ENCODE peak calls at places on chromosome 18, in five cellular contexts. V is K562, D is HepG2, X is endothelial cell of umbilical vein, Q is GM12878. E is an unnamed sample.

GRCh38 chr18:3493501-3494244 is 43.7 kb downstream of the TGIF1 start:
- DNase-seq in X (no peak), V (no peak), D (no peak), Q (no peak), E (no peak)

GRCh38 chr18:49020621-49021021 is 69.9 kb upstream of the SMAD7 start:
- DNase-seq in D (no peak), Q (no peak), X (no peak), V (no peak), E (no peak)

GRCh38 chr18:24176727-24177416 is 38.0 kb downstream of the CABYR start:
- DNase-seq in D (peak; percentile 37), V (peak; percentile 58), Q (peak; percentile 61), X (peak; percentile 43), E (peak; percentile 12)

GRCh38 chr18:46152436-46152807 is 48.2 kb downstream of the HAUS1 start:
- DNase-seq in D (no peak), X (no peak), Q (no peak), V (no peak), E (no peak)

GRCh38 chr18:26812462-26812861 is 53.0 kb downstream of the AQP4 start:
- DNase-seq in V (no peak), D (no peak), X (no peak), Q (no peak), E (no peak)

GRCh38 chr18:67938691-67939090 is 422.2 kb upstream of the DSEL start:
- DNase-seq in X (no peak), Q (no peak), V (no peak), D (no peak), E (no peak)

GRCh38 chr18:4096501-4096900 is 358.6 kb downstream of the DLGAP1 start:
- DNase-seq in D (no peak), X (no peak), V (no peak), Q (no peak), E (no peak)

GRCh38 chr18:47724186-47724975 is 206.1 kb downstream of the SMAD2 start:
- DNase-seq in X (no peak), D (no peak), V (no peak), Q (no peak), E (no peak)

GRCh38 chr18:72652990-72653593 is 109.0 kb upstream of the CBLN2 start:
- DNase-seq in V (peak; percentile 7), X (peak; percentile 26), D (peak; percentile 48), Q (no peak), E (peak; percentile 28)

GRCh38 chr18:950882-951539 is 46.3 kb downstream of the ADCYAP1 start:
- DNase-seq in X (no peak), V (no peak), Q (no peak), D (no peak), E (no peak)

GRCh38 chr18:28713026-28713425 is 536.1 kb upstream of the CDH2 start:
- DNase-seq in D (no peak), Q (no peak), V (no peak), X (no peak), E (no peak)

GRCh38 chr18:40413160-40413559 is 1541.9 kb upstream of the PIK3C3 start:
- DNase-seq in X (peak; percentile 69), Q (no peak), V (no peak), D (peak; percentile 2), E (no peak)

GRCh38 chr18:2146754-2147153 is 424.6 kb downstream of the METTL4 start:
- DNase-seq in D (no peak), X (no peak), V (no peak), Q (no peak), E (no peak)

GRCh38 chr18:3279201-3280185 is 17.6 kb downstream of the MYL12B start:
- DNase-seq in Q (no peak), D (no peak), V (no peak), X (peak; percentile 14), E (no peak)

GRCh38 chr18:68342039-68342659 is 372.8 kb downstream of the TMX3 start:
- DNase-seq in Q (no peak), D (no peak), V (no peak), X (no peak), E (no peak)

GRCh38 chr18:49745051-49746014 is 68.0 kb downstream of the ACAA2 start:
- DNase-seq in Q (no peak), D (no peak), X (no peak), V (no peak), E (no peak)

GRCh38 chr18:378039-378438 is 110.2 kb upstream of the THOC1 start:
- DNase-seq in V (no peak), D (no peak), Q (no peak), X (peak; percentile 24), E (no peak)

GRCh38 chr18:3368193-3368592 is 81.8 kb upstream of the TGIF1 start:
- DNase-seq in V (no peak), D (no peak), X (no peak), Q (no peak), E (no peak)

GRCh38 chr18:40159141-40160017 is 1795.7 kb upstream of the PIK3C3 start:
- DNase-seq in Q (peak; percentile 1), V (no peak), X (peak; percentile 63), D (peak; percentile 35), E (peak; percentile 10)

GRCh38 chr18:32258558-32259204 is 68.8 kb downstream of the MEP1B start:
- DNase-seq in D (no peak), X (no peak), Q (no peak), V (no peak), E (no peak)

GRCh38 chr18:48922801-48923730 is 27.7 kb downstream of the SMAD7 start:
- DNase-seq in X (peak; percentile 52), Q (no peak), V (peak; percentile 63), D (no peak), E (peak; percentile 55)

GRCh38 chr18:74596959-74597661 is 560 bp upstream of the ZNF407 start:
- DNase-seq in Q (no peak), X (peak; percentile 78), D (peak; percentile 5), V (peak; percentile 55), E (peak; percentile 63)

DNA sequence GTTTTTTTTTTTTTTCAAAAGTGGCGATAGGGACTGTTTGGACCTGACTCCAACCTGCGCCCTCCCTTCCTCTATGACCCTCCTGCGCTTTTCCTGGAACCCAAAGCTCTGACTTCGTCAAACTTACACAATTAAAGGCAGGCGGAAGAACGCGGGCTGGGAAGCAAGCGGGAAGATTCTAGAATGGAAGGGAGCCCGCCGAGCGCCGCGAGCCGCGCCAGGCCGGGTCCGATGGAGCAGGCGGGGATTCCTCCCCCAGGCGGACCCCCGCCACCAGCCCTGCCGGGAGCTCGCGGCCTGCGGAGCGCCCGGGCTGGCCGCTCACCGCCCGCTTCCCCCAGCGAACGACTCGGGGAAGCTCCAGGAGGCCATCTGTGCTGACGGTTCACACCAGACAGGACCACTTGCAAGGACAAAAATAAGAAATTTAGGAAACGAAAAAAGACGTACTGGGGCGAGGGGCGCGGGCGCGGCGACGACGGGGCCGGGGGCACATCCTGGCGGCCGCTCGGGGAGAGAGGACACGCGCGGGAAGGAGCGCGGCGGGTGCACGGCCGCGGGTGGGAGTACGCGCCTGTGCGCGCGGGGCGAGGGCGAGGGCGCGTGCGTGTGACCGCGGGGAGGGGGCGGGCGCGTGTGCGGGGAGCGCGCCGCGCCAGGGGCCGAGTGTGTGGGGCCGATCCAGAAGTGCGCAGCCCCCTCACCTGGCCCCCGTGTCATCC is 1.1 kb upstream of the SALL3 start:
- DNase-seq in X (no peak), Q (no peak), V (no peak), D (no peak), E (no peak)
- TF ChIP-seq EZH2 in X (peak; percentile 65), Q (no peak), V (no peak), D (no peak), E (peak; percentile 28)

GRCh38 chr18:8854962-8855361 is 149.6 kb downstream of the MTCL1 start:
- DNase-seq in X (no peak), D (no peak), V (no peak), Q (no peak), E (no peak)
- TF ChIP-seq POLR2AphosphoS5 in X (no peak), D (no peak), V (no peak), Q (no peak), E (no peak)

GRCh38 chr18:57806891-57807280 is 3.8 kb upstream of the ATP8B1 start:
- DNase-seq in D (no peak), Q (no peak), X (peak; percentile 80), V (no peak), E (no peak)
- H3K9ac ChIP-seq in D (no peak overlapping the region), Q (no peak overlapping the region), X (peak overlapping the region; percentile 78), V (no peak overlapping the region), E (no peak overlapping the region)

GRCh38 chr18:57432118-57432517 is 3.1 kb upstream of the ONECUT2 start:
- DNase-seq in D (no peak), Q (no peak), V (no peak), X (no peak), E (no peak)

GRCh38 chr18:57430166-57430958 is 4.8 kb upstream of the ONECUT2 start:
- DNase-seq in X (no peak), V (no peak), D (no peak), Q (no peak), E (no peak)

GRCh38 chr18:57429607-57430165 is 5.5 kb upstream of the ONECUT2 start:
- DNase-seq in X (no peak), Q (no peak), V (no peak), D (no peak), E (no peak)

GRCh38 chr18:57431512-57432080 is 3.6 kb upstream of the ONECUT2 start:
- DNase-seq in D (no peak), X (no peak), V (no peak), Q (no peak), E (no peak)

GRCh38 chr18:57430983-57431382 is 4.2 kb upstream of the ONECUT2 start:
- DNase-seq in V (no peak), D (no peak), X (no peak), Q (no peak), E (no peak)
- TF ChIP-seq EZH2 in V (no peak), D (no peak), X (peak; percentile 61), Q (no peak), E (no peak)

GRCh38 chr18:58870130-58870529 is 5.5 kb downstream of the ZNF532 start:
- DNase-seq in Q (no peak), V (no peak), X (no peak), D (no peak), E (no peak)
- TF ChIP-seq POLR2AphosphoS5 in Q (no peak), V (no peak), X (no peak), D (no peak), E (no peak)

DNA sequence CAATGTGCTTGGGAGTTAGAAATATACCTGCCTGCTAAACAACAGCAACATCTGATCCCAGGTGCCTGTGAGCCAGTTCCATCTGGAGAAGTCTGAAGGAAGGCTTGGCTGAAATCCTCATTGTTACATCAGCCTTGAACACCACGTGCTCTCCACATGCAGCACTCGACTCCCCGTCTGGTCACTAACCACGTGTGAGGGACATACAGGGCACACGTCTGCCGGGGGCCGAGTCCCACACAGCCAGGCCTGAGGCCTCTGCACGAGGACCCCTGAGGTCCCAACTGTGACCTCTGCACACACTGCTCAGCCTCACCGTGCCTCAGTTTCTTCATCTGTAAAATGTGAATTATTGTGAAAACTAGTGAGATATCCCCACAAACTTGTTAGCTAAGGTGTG is 236.5 kb upstream of the SALL3 start:
- DNase-seq in D (no peak), V (no peak), Q (no peak), X (no peak), E (no peak)
- H3K9ac ChIP-seq in D (no peak overlapping the region), V (no peak overlapping the region), Q (no peak overlapping the region), X (no peak overlapping the region), E (no peak overlapping the region)

GRCh38 chr18:78972930-78973331 is 6.7 kb upstream of the SALL3 start:
- DNase-seq in X (no peak), D (no peak), V (no peak), Q (no peak), E (no peak)
- TF ChIP-seq EZH2 in X (no peak), D (no peak), V (no peak), Q (no peak), E (no peak)